ENCODE peak calls at places on chromosomes 1 and 21, in ten cellular contexts. W is heart left ventricle, T is mucosa of descending colon, D is HFF-Myc, I is IMR-90, J is suprapubic skin, K is psoas muscle, V is heart right ventricle, M is GM06990, L is tibial artery. P is an unnamed sample.
A peak's percentile ranks its signal among the peaks of the same experiment; 100 is the strongest.

GRCh38 chr21:28106370-28106890 is 886.2 kb downstream of the LTN1 start:
- DNase-seq in W (no peak), T (no peak), D (no peak), I (no peak), J (no peak), K (no peak), V (no peak), M (no peak), L (no peak), P (no peak)

GRCh38 chr1:9687876-9688582 is 36.5 kb downstream of the PIK3CD start:
- DNase-seq in W (peak; percentile 34), T (peak; percentile 41), D (no peak), I (peak; percentile 21), J (no peak), K (peak; percentile 22), V (no peak), M (no peak), L (no peak), P (no peak)

GRCh38 chr1:214445846-214446614 is 105.4 kb downstream of the PTPN14 start:
- DNase-seq in W (no peak), T (no peak), D (peak; percentile 95), I (peak; percentile 96), J (no peak), K (no peak), V (no peak), M (no peak), L (no peak), P (no peak)

GRCh38 chr1:33153650-33154049 is 28.2 kb downstream of the TRIM62 start:
- DNase-seq in W (no peak), T (no peak), D (no peak), I (peak; percentile 28), J (no peak), K (no peak), V (no peak), M (no peak), L (no peak), P (no peak)

GRCh38 chr1:168932539-168932938 is 174.0 kb upstream of the ATP1B1 start:
- DNase-seq in W (no peak), T (no peak), D (no peak), I (peak; percentile 31), J (no peak), K (no peak), V (no peak), M (no peak), L (no peak), P (no peak)

GRCh38 chr1:230235876-230236275 is 168.8 kb downstream of the GALNT2 start:
- DNase-seq in W (no peak), T (no peak), D (no peak), I (no peak), J (no peak), K (no peak), V (no peak), M (no peak), L (no peak), P (no peak)

GRCh38 chr1:227612658-227613057 is 49.3 kb downstream of the ZNF678 start:
- DNase-seq in W (no peak), T (no peak), D (no peak), I (no peak), J (no peak), K (no peak), V (no peak), M (no peak), L (no peak), P (no peak)

GRCh38 chr21:18603246-18603645 is 199.7 kb upstream of the TMPRSS15 start:
- DNase-seq in W (no peak), T (no peak), D (no peak), I (no peak), J (no peak), K (no peak), V (no peak), M (no peak), L (no peak), P (no peak)

GRCh38 chr1:201628490-201628889 is 89.6 kb downstream of the NAV1 start:
- DNase-seq in W (peak; percentile 54), T (peak; percentile 53), D (no peak), I (no peak), J (no peak), K (no peak), V (peak; percentile 54), M (no peak), L (no peak), P (no peak)

GRCh38 chr1:76802094-76802493 is 65.2 kb upstream of the ST6GALNAC5 start:
- DNase-seq in W (no peak), T (no peak), D (no peak), I (no peak), J (no peak), K (no peak), V (no peak), M (no peak), L (no peak), P (no peak)

GRCh38 chr1:4603317-4604110 is 50.9 kb upstream of the AJAP1 start:
- DNase-seq in W (no peak), T (no peak), D (no peak), I (no peak), J (peak; percentile 59), K (no peak), V (no peak), M (no peak), L (no peak), P (no peak)

GRCh38 chr1:17883662-17884395 is 128.7 kb downstream of the ACTL8 start:
- DNase-seq in W (no peak), T (no peak), D (no peak), I (no peak), J (peak; percentile 63), K (no peak), V (no peak), M (no peak), L (no peak), P (no peak)

GRCh38 chr1:17878837-17879236 is 123.7 kb downstream of the ACTL8 start:
- DNase-seq in W (no peak), T (no peak), D (no peak), I (peak; percentile 90), J (peak; percentile 54), K (peak; percentile 11), V (no peak), M (no peak), L (no peak), P (no peak)

GRCh38 chr1:17883136-17883535 is 128.0 kb downstream of the ACTL8 start:
- DNase-seq in W (no peak), T (no peak), D (no peak), I (no peak), J (peak; percentile 55), K (no peak), V (no peak), M (no peak), L (no peak), P (no peak)

GRCh38 chr1:17880429-17880828 is 125.3 kb downstream of the ACTL8 start:
- DNase-seq in W (no peak), T (no peak), D (no peak), I (no peak), J (peak; percentile 70), K (no peak), V (no peak), M (no peak), L (no peak), P (no peak)

DNA sequence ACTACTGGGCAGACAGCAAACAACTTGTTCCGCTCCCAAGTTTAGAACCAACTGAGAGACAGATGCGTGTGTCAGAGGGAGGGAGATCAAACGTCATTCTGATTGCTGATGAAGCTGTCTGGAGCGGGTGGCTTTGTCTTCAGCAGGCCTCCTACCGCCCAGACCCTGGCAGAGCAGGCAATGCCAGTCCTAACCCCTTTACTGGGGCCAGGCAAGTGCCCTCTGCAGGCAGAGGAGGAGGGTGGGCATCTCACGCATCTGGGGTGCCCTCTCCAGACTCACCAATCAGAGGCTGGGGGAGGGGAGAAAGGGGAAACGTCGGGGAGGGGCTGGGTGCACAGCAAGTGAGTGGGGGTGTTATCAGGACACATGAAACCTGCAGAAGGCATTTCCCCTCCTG is 126.6 kb downstream of the ACTL8 start:
- DNase-seq in W (peak; percentile 57), T (no peak), D (no peak), I (no peak), J (peak; percentile 55), K (no peak), V (no peak), M (no peak), L (no peak), P (no peak)
- TF ChIP-seq CTCF in W (no peak), T (no peak), D (no peak), I (no peak), J (no peak), K (no peak), V (peak; percentile 8), M (no peak), L (no peak), P (no peak)

DNA sequence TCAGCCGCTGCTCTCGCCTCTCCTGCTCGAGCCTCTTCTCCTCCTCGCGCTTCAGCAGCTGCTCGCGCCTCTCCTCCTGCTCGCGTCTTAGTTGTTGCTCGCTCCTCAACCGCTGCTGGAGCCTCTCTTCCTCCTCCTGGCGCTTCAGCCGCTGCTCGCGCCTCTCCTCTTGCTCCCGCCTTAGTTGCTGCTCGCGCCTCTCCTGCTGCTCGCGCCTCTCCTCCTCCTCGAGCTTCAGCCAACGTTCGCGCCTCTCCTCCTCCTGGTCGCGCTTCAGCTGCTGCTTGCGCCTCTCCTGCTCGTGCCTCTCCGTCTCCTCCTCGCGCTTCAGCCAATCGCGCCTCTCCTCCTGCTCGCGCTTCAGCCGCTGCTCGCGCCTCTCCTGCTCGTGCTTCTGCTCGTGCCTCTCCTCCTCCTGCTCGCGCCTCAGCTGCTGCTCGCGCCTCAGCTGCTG is 3.7 kb downstream of the TCHH start:
- DNase-seq in W (no peak), T (peak; percentile 35), D (no peak), I (peak; percentile 34), J (no peak), K (no peak), V (no peak), M (peak; percentile 64), L (no peak), P (no peak)
- H3K4me3 ChIP-seq in W (peak overlapping the region; percentile 53), T (no peak overlapping the region), D (peak overlapping the region; percentile 27), I (peak overlapping the region; percentile 2), J (peak overlapping the region; percentile 52), K (peak overlapping the region; percentile 56), V (peak overlapping the region; percentile 39), M (peak overlapping the region; percentile 38), L (peak overlapping the region; percentile 58), P (peak overlapping the region; percentile 55)

DNA sequence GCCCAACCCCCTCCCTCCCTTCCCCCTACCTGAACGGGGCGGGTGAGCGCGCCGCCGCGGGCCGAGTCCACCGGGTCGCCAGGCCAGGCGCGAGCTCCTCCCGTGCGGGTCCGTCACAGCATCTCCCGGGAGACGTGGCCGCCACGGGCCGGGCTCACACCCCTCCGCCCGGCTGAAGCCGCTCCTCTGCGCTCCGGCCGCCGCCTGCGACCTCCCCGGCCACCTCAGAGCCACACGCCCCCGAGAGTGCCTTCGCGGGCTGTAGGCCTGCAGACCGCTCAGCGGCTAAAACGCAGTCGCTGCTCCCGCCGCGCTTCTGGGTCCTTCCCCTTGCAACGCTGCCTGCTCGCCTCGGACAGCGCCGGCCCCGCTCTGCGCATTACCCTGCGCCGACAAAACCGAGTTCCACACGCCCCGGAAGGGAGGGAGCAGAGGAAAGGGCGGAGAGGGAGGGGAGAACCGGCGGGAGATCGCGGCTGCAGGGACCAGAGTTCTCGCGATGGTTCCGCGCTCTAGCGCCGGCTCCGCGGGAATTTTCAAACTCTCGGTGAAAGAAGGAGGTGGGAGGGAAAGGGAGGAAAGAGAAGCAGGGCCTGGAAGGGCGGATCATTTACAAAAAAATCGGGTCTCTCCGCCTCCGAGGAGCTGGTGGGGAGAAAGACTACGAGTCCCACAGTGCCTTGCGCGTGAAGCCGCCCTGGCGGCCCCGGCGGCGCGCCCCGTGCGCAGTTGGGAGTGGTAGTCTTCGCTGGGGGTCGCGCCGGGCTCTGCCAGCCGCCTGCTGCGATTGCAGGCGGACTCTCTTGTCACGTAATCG is at the start of gene AHCTF1:
- DNase-seq in W (peak; percentile 97), T (peak; percentile 96), D (peak; percentile 92), I (peak; percentile 97), J (peak; percentile 98), K (peak; percentile 95), V (peak; percentile 97), M (peak; percentile 97), L (peak; percentile 95), P (peak; percentile 90)
- TF ChIP-seq CTCF in W (no peak), T (no peak), D (no peak), I (peak; percentile 6), J (no peak), K (no peak), V (no peak), M (no peak), L (peak; percentile 31), P (no peak)

GRCh38 chr1:36872858-36873257 is 161.5 kb downstream of the GRIK3 start:
- DNase-seq in W (no peak), T (no peak), D (no peak), I (no peak), J (peak; percentile 72), K (no peak), V (no peak), M (no peak), L (no peak), P (no peak)
- H3K4me3 ChIP-seq in W (no peak overlapping the region), T (no peak overlapping the region), D (no peak overlapping the region), I (no peak overlapping the region), J (no peak overlapping the region), K (no peak overlapping the region), V (no peak overlapping the region), M (no peak overlapping the region), L (no peak overlapping the region), P (no peak overlapping the region)